ENCODE peak calls at places on chromosomes 3 and 15, in eight cellular contexts. One of them, this sample, is unnamed.

GRCh38 chr3:113242091-113242581 is 30.8 kb downstream of the BOC start:
- DNase-seq in endodermal cell: no peak
- DNase-seq in activated T-helper 1 cell treated with anti-CD3 and anti-CD28 coated beads, Interleukin-12 subunit alpha, Interleukin-12 subunit beta, Interleukin-2, Interleukin-4 antibody, amounts not matched to agents 30 ng/mL and 10 ng/mL and 1 ng/mL, durations not matched to agents 14 hours and 24 hours and 36 hours: no peak
- DNase-seq in stimulated activated CD4-positive, alpha-beta T cell treated with anti-CD3 and anti-CD28 coated beads, TNF-alpha, amount 100 ng/mL, for 48 hours: no peak
- DNase-seq in bronchial epithelial cell: no peak
- DNase-seq in right lobe of liver: no peak
- DNase-seq in SW480: no peak
- DNase-seq in NCI-H345: no peak
- DNase-seq in this sample: no peak

GRCh38 chr15:92878593-92879053 is 21.5 kb upstream of the CHD2 start:
- DNase-seq in endodermal cell: no peak
- DNase-seq in activated T-helper 1 cell treated with anti-CD3 and anti-CD28 coated beads, Interleukin-12 subunit alpha, Interleukin-12 subunit beta, Interleukin-2, Interleukin-4 antibody, amounts not matched to agents 30 ng/mL and 10 ng/mL and 1 ng/mL, durations not matched to agents 14 hours and 24 hours and 36 hours: no peak
- DNase-seq in stimulated activated CD4-positive, alpha-beta T cell treated with anti-CD3 and anti-CD28 coated beads, TNF-alpha, amount 100 ng/mL, for 48 hours: no peak
- DNase-seq in bronchial epithelial cell: no peak
- DNase-seq in right lobe of liver: no peak
- DNase-seq in SW480: no peak
- DNase-seq in NCI-H345: peak; percentile 55
- DNase-seq in this sample: no peak

GRCh38 chr15:27587810-27588209 is 511.3 kb downstream of the OCA2 start:
- DNase-seq in endodermal cell: peak; percentile 96
- DNase-seq in activated T-helper 1 cell treated with anti-CD3 and anti-CD28 coated beads, Interleukin-12 subunit alpha, Interleukin-12 subunit beta, Interleukin-2, Interleukin-4 antibody, amounts not matched to agents 30 ng/mL and 10 ng/mL and 1 ng/mL, durations not matched to agents 14 hours and 24 hours and 36 hours: no peak
- DNase-seq in stimulated activated CD4-positive, alpha-beta T cell treated with anti-CD3 and anti-CD28 coated beads, TNF-alpha, amount 100 ng/mL, for 48 hours: no peak
- DNase-seq in bronchial epithelial cell: no peak
- DNase-seq in right lobe of liver: no peak
- DNase-seq in SW480: no peak
- DNase-seq in NCI-H345: peak; percentile 27
- DNase-seq in this sample: no peak

GRCh38 chr15:89575656-89576416 is 567 bp downstream of the TICRR start:
- DNase-seq in endodermal cell: peak; percentile 82
- DNase-seq in activated T-helper 1 cell treated with anti-CD3 and anti-CD28 coated beads, Interleukin-12 subunit alpha, Interleukin-12 subunit beta, Interleukin-2, Interleukin-4 antibody, amounts not matched to agents 30 ng/mL and 10 ng/mL and 1 ng/mL, durations not matched to agents 14 hours and 24 hours and 36 hours: peak; percentile 5
- DNase-seq in stimulated activated CD4-positive, alpha-beta T cell treated with anti-CD3 and anti-CD28 coated beads, TNF-alpha, amount 100 ng/mL, for 48 hours: no peak
- DNase-seq in bronchial epithelial cell: peak; percentile 22
- DNase-seq in right lobe of liver: no peak
- DNase-seq in SW480: peak; percentile 14
- DNase-seq in NCI-H345: no peak
- DNase-seq in this sample: peak; percentile 17

GRCh38 chr15:37793851-37794250 is 140.6 kb upstream of the TMCO5A start:
- DNase-seq in endodermal cell: peak; percentile 56
- DNase-seq in activated T-helper 1 cell treated with anti-CD3 and anti-CD28 coated beads, Interleukin-12 subunit alpha, Interleukin-12 subunit beta, Interleukin-2, Interleukin-4 antibody, amounts not matched to agents 30 ng/mL and 10 ng/mL and 1 ng/mL, durations not matched to agents 14 hours and 24 hours and 36 hours: no peak
- DNase-seq in stimulated activated CD4-positive, alpha-beta T cell treated with anti-CD3 and anti-CD28 coated beads, TNF-alpha, amount 100 ng/mL, for 48 hours: no peak
- DNase-seq in bronchial epithelial cell: no peak
- DNase-seq in right lobe of liver: peak; percentile 30
- DNase-seq in SW480: no peak
- DNase-seq in NCI-H345: no peak
- DNase-seq in this sample: no peak

GRCh38 chr3:155390361-155390760 is 96.9 kb upstream of the STRIT1 start:
- DNase-seq in endodermal cell: no peak
- DNase-seq in activated T-helper 1 cell treated with anti-CD3 and anti-CD28 coated beads, Interleukin-12 subunit alpha, Interleukin-12 subunit beta, Interleukin-2, Interleukin-4 antibody, amounts not matched to agents 30 ng/mL and 10 ng/mL and 1 ng/mL, durations not matched to agents 14 hours and 24 hours and 36 hours: no peak
- DNase-seq in stimulated activated CD4-positive, alpha-beta T cell treated with anti-CD3 and anti-CD28 coated beads, TNF-alpha, amount 100 ng/mL, for 48 hours: no peak
- DNase-seq in bronchial epithelial cell: no peak
- DNase-seq in right lobe of liver: no peak
- DNase-seq in SW480: no peak
- DNase-seq in NCI-H345: no peak
- DNase-seq in this sample: no peak

GRCh38 chr15:43776718-43777292 is at the start of gene ELL3:
- DNase-seq in endodermal cell: peak; percentile 90
- DNase-seq in activated T-helper 1 cell treated with anti-CD3 and anti-CD28 coated beads, Interleukin-12 subunit alpha, Interleukin-12 subunit beta, Interleukin-2, Interleukin-4 antibody, amounts not matched to agents 30 ng/mL and 10 ng/mL and 1 ng/mL, durations not matched to agents 14 hours and 24 hours and 36 hours: no peak
- DNase-seq in stimulated activated CD4-positive, alpha-beta T cell treated with anti-CD3 and anti-CD28 coated beads, TNF-alpha, amount 100 ng/mL, for 48 hours: peak; percentile 63
- DNase-seq in bronchial epithelial cell: peak; percentile 73
- DNase-seq in right lobe of liver: peak; percentile 90
- DNase-seq in SW480: peak; percentile 44
- DNase-seq in NCI-H345: peak; percentile 87
- DNase-seq in this sample: peak; percentile 81

GRCh38 chr15:87556886-87557285 is 699.7 kb downstream of the NTRK3 start:
- DNase-seq in endodermal cell: no peak
- DNase-seq in activated T-helper 1 cell treated with anti-CD3 and anti-CD28 coated beads, Interleukin-12 subunit alpha, Interleukin-12 subunit beta, Interleukin-2, Interleukin-4 antibody, amounts not matched to agents 30 ng/mL and 10 ng/mL and 1 ng/mL, durations not matched to agents 14 hours and 24 hours and 36 hours: no peak
- DNase-seq in stimulated activated CD4-positive, alpha-beta T cell treated with anti-CD3 and anti-CD28 coated beads, TNF-alpha, amount 100 ng/mL, for 48 hours: no peak
- DNase-seq in bronchial epithelial cell: no peak
- DNase-seq in right lobe of liver: no peak
- DNase-seq in SW480: no peak
- DNase-seq in NCI-H345: no peak
- DNase-seq in this sample: no peak

GRCh38 chr3:51391566-51392300 is 648 bp downstream of the RBM15B start:
- DNase-seq in endodermal cell: peak; percentile 68
- DNase-seq in activated T-helper 1 cell treated with anti-CD3 and anti-CD28 coated beads, Interleukin-12 subunit alpha, Interleukin-12 subunit beta, Interleukin-2, Interleukin-4 antibody, amounts not matched to agents 30 ng/mL and 10 ng/mL and 1 ng/mL, durations not matched to agents 14 hours and 24 hours and 36 hours: peak; percentile 33
- DNase-seq in stimulated activated CD4-positive, alpha-beta T cell treated with anti-CD3 and anti-CD28 coated beads, TNF-alpha, amount 100 ng/mL, for 48 hours: no peak
- DNase-seq in bronchial epithelial cell: no peak
- DNase-seq in right lobe of liver: peak; percentile 51
- DNase-seq in SW480: peak; percentile 16
- DNase-seq in NCI-H345: no peak
- DNase-seq in this sample: peak; percentile 54

GRCh38 chr3:176663819-176664218 is 533.5 kb downstream of the TBL1XR1 start:
- DNase-seq in endodermal cell: no peak
- DNase-seq in activated T-helper 1 cell treated with anti-CD3 and anti-CD28 coated beads, Interleukin-12 subunit alpha, Interleukin-12 subunit beta, Interleukin-2, Interleukin-4 antibody, amounts not matched to agents 30 ng/mL and 10 ng/mL and 1 ng/mL, durations not matched to agents 14 hours and 24 hours and 36 hours: no peak
- DNase-seq in stimulated activated CD4-positive, alpha-beta T cell treated with anti-CD3 and anti-CD28 coated beads, TNF-alpha, amount 100 ng/mL, for 48 hours: no peak
- DNase-seq in bronchial epithelial cell: peak; percentile 65
- DNase-seq in right lobe of liver: no peak
- DNase-seq in SW480: peak; percentile 50
- DNase-seq in NCI-H345: peak; percentile 42
- DNase-seq in this sample: no peak

GRCh38 chr3:125003369-125003853 is 52.4 kb downstream of the HEG1 start:
- DNase-seq in endodermal cell: no peak
- DNase-seq in activated T-helper 1 cell treated with anti-CD3 and anti-CD28 coated beads, Interleukin-12 subunit alpha, Interleukin-12 subunit beta, Interleukin-2, Interleukin-4 antibody, amounts not matched to agents 30 ng/mL and 10 ng/mL and 1 ng/mL, durations not matched to agents 14 hours and 24 hours and 36 hours: no peak
- DNase-seq in stimulated activated CD4-positive, alpha-beta T cell treated with anti-CD3 and anti-CD28 coated beads, TNF-alpha, amount 100 ng/mL, for 48 hours: no peak
- DNase-seq in bronchial epithelial cell: no peak
- DNase-seq in right lobe of liver: no peak
- DNase-seq in SW480: peak; percentile 74
- DNase-seq in NCI-H345: no peak
- DNase-seq in this sample: no peak